ENCODE peak calls at places on chromosomes 11 and 22, in ten cellular contexts. Y is psoas muscle; C is CD8-positive, alpha-beta T cell; E is prostate gland; L is heart left ventricle; H is BJ; X is CD4-positive, CD25-positive, alpha-beta regulatory T cell; O is right lobe of liver; A is astrocyte of the spinal cord; J is uterus. P is an unnamed sample.

GRCh38 chr11:79973701-79974626 is 533.1 kb upstream of the TENM4 start:
- DNase-seq in Y (no peak), C (no peak), E (no peak), L (no peak), H (no peak), X (no peak), O (no peak), A (no peak), J (no peak), P (no peak)

GRCh38 chr11:129937592-129938238 is 42.3 kb upstream of the NFRKB start:
- DNase-seq in Y (no peak), C (no peak), E (no peak), L (no peak), H (no peak), X (no peak), O (no peak), A (no peak), J (no peak), P (no peak)

GRCh38 chr22:46351767-46352166 is 16.3 kb downstream of the TRMU start:
- DNase-seq in Y (no peak), C (no peak), E (no peak), L (no peak), H (no peak), X (no peak), O (no peak), A (no peak), J (no peak), P (no peak)

GRCh38 chr11:76728778-76729177 is 54.4 kb upstream of the TSKU start:
- DNase-seq in Y (no peak), C (no peak), E (no peak), L (no peak), H (no peak), X (no peak), O (no peak), A (no peak), J (no peak), P (no peak)

GRCh38 chr11:108929241-108929640 is 264.4 kb downstream of the DDX10 start:
- DNase-seq in Y (no peak), C (no peak), E (no peak), L (no peak), H (peak), X (no peak), O (no peak), A (peak), J (no peak), P (no peak)

GRCh38 chr22:36465232-36466021 is 16.0 kb downstream of the TXN2 start:
- DNase-seq in Y (peak), C (no peak), E (peak), L (peak), H (no peak), X (no peak), O (peak), A (peak), J (peak), P (peak)

GRCh38 chr11:120194166-120194565 is 16.7 kb upstream of the OAF start:
- DNase-seq in Y (peak), C (no peak), E (no peak), L (no peak), H (no peak), X (no peak), O (peak), A (no peak), J (no peak), P (no peak)

GRCh38 chr11:123069878-123070821 is 8.2 kb upstream of the HSPA8 start:
- DNase-seq in Y (no peak), C (no peak), E (no peak), L (no peak), H (no peak), X (no peak), O (no peak), A (no peak), J (no peak), P (no peak)

GRCh38 chr11:100827934-100828661 is 141.0 kb downstream of the ARHGAP42 start:
- DNase-seq in Y (no peak), C (no peak), E (no peak), L (no peak), H (no peak), X (no peak), O (no peak), A (peak), J (no peak), P (no peak)

GRCh38 chr11:68750988-68751325 is 363 bp downstream of the TESMIN start:
- DNase-seq in Y (no peak), C (no peak), E (no peak), L (no peak), H (no peak), X (no peak), O (no peak), A (no peak), J (no peak), P (no peak)
- H3K4me3 ChIP-seq in Y (peak), C (peak), E (peak), L (peak), H (peak), X (no peak), O (peak), A (peak), J (peak), P (peak)

DNA sequence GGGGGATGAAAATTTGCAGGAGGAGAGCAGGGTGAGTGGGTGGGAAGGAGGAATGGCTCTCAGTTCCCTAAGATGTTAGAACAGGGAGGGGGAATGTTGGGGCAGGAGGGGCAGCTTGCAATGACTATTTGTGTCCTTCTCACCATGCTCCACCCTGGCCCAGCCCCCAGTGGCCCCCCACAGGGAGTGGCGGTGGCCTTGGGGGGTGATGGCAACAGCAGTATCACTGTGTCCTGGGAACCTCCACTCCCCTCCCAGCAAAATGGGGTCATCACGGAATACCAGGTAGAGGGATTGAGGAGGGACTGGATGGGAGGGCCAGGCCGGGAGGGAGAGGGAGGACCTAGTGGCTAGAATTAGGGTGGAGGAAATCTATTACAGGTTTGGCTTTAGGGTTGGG is 10.2 kb downstream of the ROBO3 start:
- DNase-seq in Y (no peak), C (no peak), E (no peak), L (no peak), H (no peak), X (no peak), O (no peak), A (no peak), J (no peak), P (no peak)
- H3K4me3 ChIP-seq in Y (peak), C (no peak), E (no peak), L (peak), H (peak), X (no peak), O (no peak), A (peak), J (peak), P (peak)

GRCh38 chr11:74683941-74684481 is 47.2 kb downstream of the CHRDL2 start:
- DNase-seq in Y (peak), C (no peak), E (no peak), L (no peak), H (no peak), X (no peak), O (no peak), A (no peak), J (no peak), P (no peak)
- H3K4me3 ChIP-seq in Y (peak), C (no peak), E (no peak), L (peak), H (no peak), X (no peak), O (peak), A (no peak), J (peak), P (peak)

DNA sequence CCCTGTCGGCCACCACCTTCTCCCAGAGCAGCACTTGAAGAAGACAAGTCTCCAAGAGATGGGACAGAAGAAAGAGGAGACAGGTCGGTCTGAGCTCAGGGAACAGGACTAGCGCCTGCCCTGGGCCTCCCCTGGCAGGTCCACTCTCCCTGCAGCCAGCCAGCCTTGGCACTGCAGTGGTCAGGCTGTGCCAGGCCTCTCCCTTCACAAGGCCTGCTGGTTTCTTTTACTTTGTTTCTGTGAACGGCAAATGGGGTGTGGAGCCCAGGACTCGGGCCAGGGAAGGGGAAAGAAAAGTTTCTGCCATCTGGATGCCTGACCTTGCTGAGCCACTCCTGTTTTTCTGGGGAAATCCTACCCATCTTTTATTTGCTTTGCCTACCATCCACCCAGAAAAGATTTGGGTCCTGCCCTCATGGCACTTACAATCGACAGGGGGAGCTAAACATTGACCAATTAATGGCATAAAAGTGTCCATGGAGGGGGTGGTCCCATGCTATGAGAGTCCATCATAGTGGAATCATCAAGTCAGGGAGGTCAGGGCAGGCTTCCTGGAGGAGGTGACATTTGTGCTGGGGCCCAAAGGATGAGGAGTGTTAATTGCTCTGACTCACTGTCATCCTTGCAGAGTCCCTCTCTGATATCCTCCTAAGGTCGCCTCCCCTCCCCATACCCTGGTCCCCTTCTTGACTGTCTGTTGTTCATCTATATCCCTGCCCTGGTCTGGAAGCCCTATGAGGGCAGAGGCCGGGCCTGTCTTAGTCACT is 65.2 kb downstream of the NFAM1 start:
- DNase-seq in Y (no peak), C (no peak), E (peak), L (peak), H (no peak), X (no peak), O (peak), A (no peak), J (no peak), P (peak)
- H3K4me3 ChIP-seq in Y (no peak), C (no peak), E (peak), L (no peak), H (no peak), X (no peak), O (no peak), A (no peak), J (no peak), P (peak)

GRCh38 chr11:7671347-7671746 is 2.0 kb downstream of the CYB5R2 start:
- DNase-seq in Y (no peak), C (no peak), E (peak), L (no peak), H (no peak), X (no peak), O (no peak), A (no peak), J (no peak), P (no peak)

GRCh38 chr11:7673724-7674434 is 579 bp upstream of the CYB5R2 start:
- DNase-seq in Y (no peak), C (no peak), E (no peak), L (no peak), H (no peak), X (no peak), O (no peak), A (peak), J (peak), P (no peak)

GRCh38 chr11:7671807-7672206 is 1.5 kb downstream of the CYB5R2 start:
- DNase-seq in Y (no peak), C (no peak), E (no peak), L (no peak), H (no peak), X (no peak), O (no peak), A (no peak), J (no peak), P (no peak)

GRCh38 chr11:7672960-7673723 is at the start of gene CYB5R2:
- DNase-seq in Y (peak), C (no peak), E (peak), L (peak), H (no peak), X (no peak), O (no peak), A (no peak), J (peak), P (peak)

DNA sequence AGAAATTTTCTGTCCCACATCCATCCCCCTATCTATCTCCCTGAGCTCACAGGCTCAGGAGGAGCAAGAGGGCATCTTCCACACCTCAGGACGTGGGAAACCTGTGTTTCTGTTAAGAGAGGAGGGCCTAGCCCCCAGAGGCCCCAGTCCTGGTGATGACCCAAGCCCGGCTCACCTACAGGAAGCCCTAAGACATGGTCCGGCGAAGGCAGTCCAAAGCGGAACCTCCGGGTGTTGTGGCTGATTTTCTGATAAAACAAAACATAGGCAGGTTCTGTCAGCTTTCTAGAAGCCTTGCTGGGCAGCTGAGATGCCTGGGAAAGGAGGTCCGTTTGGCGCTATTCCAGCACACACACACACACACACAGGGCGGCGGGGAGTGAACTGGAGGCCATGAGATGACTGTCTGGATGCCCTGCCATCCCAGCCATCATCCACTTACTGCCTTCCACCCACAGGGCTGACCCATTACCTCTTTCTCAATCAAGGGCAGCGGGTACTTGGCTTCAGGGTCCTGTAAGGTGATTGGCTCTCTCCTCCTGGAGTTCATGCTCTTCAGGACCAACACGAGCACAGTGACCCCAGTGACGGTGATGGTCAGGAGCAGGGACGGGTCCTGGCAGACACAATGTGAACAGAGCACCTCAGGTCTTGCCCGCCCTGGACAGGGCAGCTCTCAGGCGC is 882 bp downstream of the CYB5R2 start:
- DNase-seq in Y (no peak), C (no peak), E (no peak), L (no peak), H (no peak), X (no peak), O (peak), A (no peak), J (no peak), P (no peak)
- H3K4me3 ChIP-seq in Y (peak), C (no peak), E (no peak), L (peak), H (no peak), X (no peak), O (no peak), A (no peak), J (peak), P (peak)

GRCh38 chr11:117907276-117908110 is 21.7 kb downstream of the TMPRSS13 start:
- DNase-seq in Y (peak), C (peak), E (peak), L (peak), H (peak), X (peak), O (no peak), A (peak), J (peak), P (peak)
- H3K4me3 ChIP-seq in Y (no peak), C (no peak), E (no peak), L (no peak), H (no peak), X (no peak), O (no peak), A (no peak), J (no peak), P (no peak)

GRCh38 chr11:126284829-126285228 is 1.9 kb downstream of the TIRAP start:
- DNase-seq in Y (no peak), C (peak), E (no peak), L (peak), H (peak), X (peak), O (no peak), A (peak), J (peak), P (no peak)
- H3K4me3 ChIP-seq in Y (no peak), C (no peak), E (no peak), L (no peak), H (no peak), X (peak), O (no peak), A (no peak), J (no peak), P (no peak)

GRCh38 chr11:57481915-57482781 is 21.8 kb downstream of the RTN4RL2 start:
- DNase-seq in Y (no peak), C (no peak), E (no peak), L (no peak), H (no peak), X (no peak), O (no peak), A (no peak), J (no peak), P (no peak)
- H3K4me3 ChIP-seq in Y (peak), C (no peak), E (no peak), L (peak), H (peak), X (no peak), O (no peak), A (no peak), J (no peak), P (peak)

DNA sequence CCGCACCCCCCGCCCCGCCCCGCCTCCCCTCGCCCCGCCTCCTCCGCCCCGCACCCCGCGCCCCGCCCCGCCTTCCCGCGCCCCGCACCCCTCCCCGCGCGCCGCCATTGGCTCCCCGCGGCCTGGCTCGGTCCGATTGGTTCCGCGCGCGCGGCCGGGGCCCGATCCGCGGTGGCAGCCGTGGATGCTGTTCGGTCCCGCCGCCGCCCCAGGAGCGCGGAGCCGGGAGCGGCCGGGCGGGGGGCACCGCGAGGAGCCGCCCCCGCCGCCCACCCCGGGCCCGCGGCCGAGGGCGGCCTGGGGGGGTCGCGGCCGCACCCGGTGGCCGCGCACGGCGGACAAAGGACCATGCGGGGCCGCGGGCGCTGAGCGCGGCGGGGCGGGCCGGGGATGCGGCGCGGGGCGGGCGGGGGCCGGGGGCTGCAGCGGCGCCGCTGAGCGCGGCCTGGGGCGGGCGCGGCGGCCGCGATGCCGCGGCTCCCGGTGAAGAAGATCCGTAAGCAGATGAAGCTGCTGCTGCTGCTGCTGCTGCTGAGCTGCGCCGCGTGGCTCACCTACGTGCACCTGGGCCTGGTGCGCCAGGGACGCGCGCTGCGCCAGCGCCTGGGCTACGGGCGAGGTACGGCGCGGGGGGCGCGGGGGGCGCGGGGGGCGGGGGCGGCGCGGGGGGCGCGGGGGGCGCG is at the start of gene B4GALNT4:
- DNase-seq in Y (peak), C (no peak), E (peak), L (no peak), H (no peak), X (peak), O (peak), A (no peak), J (no peak), P (peak)
- H3K4me3 ChIP-seq in Y (peak), C (no peak), E (peak), L (no peak), H (peak), X (no peak), O (no peak), A (peak), J (peak), P (peak)

P was measured in left ventricle myocardium inferior.